ENCODE peak calls at places on chromosomes 7 and 10, in nine cellular contexts. R is IMR-90, X is esophagus squamous epithelium, U is K562, H is HCT116, T is ovary, C is GM12891, G is stomach, K is spleen. D is an unnamed sample.

GRCh38 chr7:3482147-3482921 is 181.3 kb downstream of the SDK1 start:
- DNase-seq in T (no peak), X (no peak), U (no peak), G (no peak), C (no peak), R (peak), K (no peak), H (peak), D (peak)

GRCh38 chr10:4316166-4316810 is 509.7 kb upstream of the AKR1E2 start:
- DNase-seq in H (no peak), G (no peak), R (peak), T (no peak), K (no peak), U (no peak), C (no peak), X (no peak), D (peak)

GRCh38 chr7:133582766-133583523 is 330.1 kb downstream of the EXOC4 start:
- DNase-seq in K (no peak), C (no peak), T (no peak), X (no peak), R (peak), U (no peak), G (no peak), H (no peak), D (no peak)

GRCh38 chr10:25747038-25747437 is 187.0 kb upstream of the MYO3A start:
- DNase-seq in T (no peak), U (no peak), K (no peak), H (no peak), G (no peak), X (no peak), C (no peak), R (no peak), D (no peak)

GRCh38 chr7:122487131-122487530 is 182.6 kb upstream of the FEZF1 start:
- DNase-seq in R (no peak), T (no peak), G (no peak), H (no peak), K (no peak), U (no peak), C (no peak), X (no peak), D (no peak)

GRCh38 chr7:56079450-56080185 is 13.1 kb downstream of the PHKG1 start:
- DNase-seq in R (peak), U (no peak), H (no peak), G (peak), T (peak), C (no peak), X (no peak), K (peak), D (no peak)

GRCh38 chr10:95909591-95909990 is 1.8 kb downstream of the CC2D2B start:
- DNase-seq in H (no peak), C (no peak), X (no peak), G (no peak), R (no peak), K (no peak), T (no peak), U (no peak), D (no peak)

GRCh38 chr7:151736403-151736909 is 140.5 kb downstream of the PRKAG2 start:
- DNase-seq in U (no peak), X (no peak), R (peak), T (peak), K (no peak), G (peak), H (peak), C (no peak), D (peak)

GRCh38 chr7:42143605-42144252 is 93.3 kb downstream of the GLI3 start:
- DNase-seq in U (no peak), H (no peak), C (no peak), X (no peak), K (no peak), T (no peak), G (no peak), R (peak), D (no peak)

GRCh38 chr7:142614116-142614515 is 135.2 kb upstream of the PRSS1 start:
- DNase-seq in U (no peak), T (no peak), R (peak), C (no peak), X (no peak), G (no peak), H (no peak), K (no peak), D (no peak)

GRCh38 chr10:70974920-70975319 is 86.6 kb upstream of the PCBD1 start:
- DNase-seq in C (no peak), G (no peak), U (no peak), T (no peak), X (no peak), R (no peak), K (peak), H (no peak), D (no peak)

GRCh38 chr10:12252882-12253546 is 57.0 kb downstream of the CDC123 start:
- DNase-seq in U (no peak), T (no peak), X (no peak), G (no peak), C (no peak), R (peak), K (peak), H (no peak), D (peak)

GRCh38 chr10:91140995-91141549 is 79.4 kb upstream of the PCGF5 start:
- DNase-seq in H (no peak), G (no peak), K (no peak), T (no peak), X (no peak), U (no peak), R (no peak), C (no peak), D (no peak)

GRCh38 chr10:34254596-34254995 is 560.5 kb downstream of the PARD3 start:
- DNase-seq in C (no peak), U (no peak), R (peak), G (no peak), X (no peak), H (peak), K (no peak), T (no peak), D (peak)

GRCh38 chr10:43205681-43206390 is 61.0 kb downstream of the RASGEF1A start:
- DNase-seq in H (no peak), T (peak), X (no peak), U (no peak), R (no peak), K (no peak), C (peak), G (no peak), D (no peak)

GRCh38 chr10:10986606-10987005 is 31.1 kb upstream of the CELF2 start:
- DNase-seq in T (no peak), H (no peak), G (no peak), R (peak), K (no peak), C (no peak), U (no peak), X (no peak), D (no peak)

GRCh38 chr7:55572378-55573233 is at the start of gene VOPP1:
- DNase-seq in G (peak), T (peak), H (no peak), X (no peak), R (peak), K (peak), C (peak), U (peak), D (peak)

GRCh38 chr10:24561453-24561852 is 162.2 kb downstream of the ARHGAP21 start:
- DNase-seq in R (peak), X (no peak), H (no peak), C (no peak), K (no peak), G (no peak), T (no peak), U (no peak), D (no peak)

GRCh38 chr7:550881-551614 is 31.4 kb upstream of the PDGFA start:
- DNase-seq in R (no peak), C (no peak), U (no peak), X (no peak), T (no peak), K (no peak), H (no peak), G (no peak), D (no peak)

GRCh38 chr10:52452600-52453493 is 138.8 kb downstream of the DKK1 start:
- DNase-seq in U (no peak), T (no peak), R (no peak), C (no peak), H (no peak), K (no peak), G (no peak), X (no peak), D (no peak)

GRCh38 chr10:103677486-103677885 is 177.9 kb downstream of the SH3PXD2A start:
- DNase-seq in U (no peak), X (no peak), T (no peak), H (no peak), C (no peak), K (no peak), G (no peak), R (no peak), D (no peak)

GRCh38 chr10:24269476-24269875 is 60.5 kb downstream of the KIAA1217 start:
- DNase-seq in K (no peak), X (no peak), R (no peak), G (no peak), T (no peak), C (no peak), U (no peak), H (no peak), D (no peak)

GRCh38 chr7:90574136-90574819 is 21.8 kb upstream of the CDK14 start:
- DNase-seq in G (no peak), R (peak), C (no peak), U (no peak), K (no peak), T (peak), X (no peak), H (no peak), D (no peak)

GRCh38 chr7:102916426-102916825 is 3.6 kb downstream of the LRRC17 start:
- DNase-seq in K (no peak), C (no peak), T (no peak), G (no peak), X (no peak), R (peak), H (no peak), U (no peak), D (peak)

GRCh38 chr7:155997431-155998327 is 185.4 kb upstream of the SHH start:
- DNase-seq in T (no peak), C (no peak), K (no peak), H (no peak), X (no peak), G (peak), R (no peak), U (no peak), D (no peak)

GRCh38 chr7:150359007-150359917 is 9.4 kb upstream of the REPIN1 start:
- DNase-seq in C (no peak), X (no peak), T (no peak), H (no peak), U (no peak), K (no peak), R (no peak), G (no peak), D (no peak)

GRCh38 chr7:148698397-148699023 is at the start of gene CUL1:
- DNase-seq in U (peak), H (peak), X (peak), T (peak), G (peak), K (peak), C (peak), R (peak), D (peak)

GRCh38 chr7:117210366-117210765 is 112.5 kb downstream of the WNT2 start:
- DNase-seq in R (no peak), X (no peak), H (no peak), T (no peak), C (no peak), G (no peak), K (no peak), U (no peak), D (no peak)

GRCh38 chr7:7653568-7654187 is 13.1 kb downstream of the UMAD1 start:
- DNase-seq in K (no peak), T (no peak), X (no peak), H (peak), R (no peak), G (no peak), U (peak), C (no peak), D (peak)

GRCh38 chr10:73247509-73248258 is 629 bp upstream of the DNAJC9 start:
- DNase-seq in R (peak), H (no peak), U (no peak), K (no peak), X (no peak), C (no peak), G (no peak), T (no peak), D (no peak)

GRCh38 chr10:68135922-68136718 is 26.8 kb downstream of the MYPN start:
- DNase-seq in K (no peak), G (no peak), T (no peak), R (peak), H (peak), X (no peak), U (no peak), C (no peak), D (peak)

GRCh38 chr10:11403116-11403515 is 208.3 kb downstream of the USP6NL start:
- DNase-seq in H (no peak), K (peak), C (no peak), T (no peak), X (no peak), R (no peak), G (no peak), U (no peak), D (no peak)

GRCh38 chr10:69232252-69232651 is 12.1 kb downstream of the HKDC1 start:
- DNase-seq in T (no peak), G (no peak), C (no peak), R (peak), U (no peak), H (peak), X (no peak), K (peak), D (peak)

GRCh38 chr7:128100949-128101713 is 69.9 kb upstream of the LRRC4 start:
- DNase-seq in K (no peak), U (no peak), H (no peak), C (no peak), X (no peak), T (no peak), R (no peak), G (no peak), D (no peak)

GRCh38 chr7:128100225-128100948 is 69.2 kb upstream of the LRRC4 start:
- DNase-seq in X (no peak), G (no peak), K (no peak), U (no peak), T (no peak), C (no peak), R (no peak), H (no peak), D (no peak)

GRCh38 chr7:128104109-128104742 is 73.0 kb upstream of the LRRC4 start:
- DNase-seq in G (no peak), X (no peak), T (peak), R (no peak), U (no peak), H (no peak), C (peak), K (peak), D (no peak)

GRCh38 chr7:128103498-128104108 is 72.4 kb upstream of the LRRC4 start:
- DNase-seq in R (no peak), X (no peak), U (no peak), T (peak), C (peak), K (peak), H (no peak), G (no peak), D (no peak)

DNA sequence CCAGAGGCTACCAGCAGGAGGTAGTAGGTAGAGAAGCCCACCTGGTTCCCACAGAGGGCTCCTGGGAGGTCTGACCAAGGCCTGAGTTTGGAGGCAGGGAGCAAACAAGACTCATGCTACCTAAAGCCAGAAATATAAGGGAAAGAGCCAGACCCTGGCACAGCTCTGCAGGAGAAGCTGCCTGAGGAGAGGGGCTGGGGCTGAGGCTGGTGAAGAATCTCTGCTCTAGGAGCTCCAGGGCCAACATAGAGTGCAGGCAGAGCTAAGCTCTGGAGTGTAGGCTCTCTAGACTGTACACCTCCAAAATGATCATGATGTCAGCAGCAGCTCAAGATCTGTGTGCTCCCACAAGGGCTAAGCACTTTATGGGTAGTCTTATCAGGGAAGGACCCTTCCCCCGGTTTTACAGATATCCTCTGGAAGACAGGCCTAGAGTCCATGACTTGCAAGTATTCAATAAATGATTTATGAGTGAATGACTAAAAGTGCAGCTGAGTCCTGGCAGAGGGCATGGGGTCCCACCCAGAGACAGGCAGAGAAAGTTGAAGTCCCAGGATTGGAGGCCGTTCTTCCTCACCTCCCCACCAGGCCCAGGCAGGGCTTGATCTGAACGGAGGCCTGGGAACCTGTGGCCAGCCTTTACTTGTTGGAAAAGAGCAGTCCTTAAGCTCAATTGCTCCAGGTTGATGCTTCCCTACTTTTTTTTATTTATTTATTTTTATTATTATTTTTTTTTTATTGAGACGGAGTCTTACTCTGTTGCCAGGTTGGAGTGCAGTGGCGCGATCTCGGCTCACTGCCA is 71.5 kb upstream of the LRRC4 start:
- DNase-seq in U (no peak), R (no peak), H (no peak), K (peak), G (no peak), X (no peak), C (no peak), T (no peak), D (no peak)
- TF ChIP-seq POLR2A in U (peak), R (no peak), H (no peak), K (no peak), G (no peak), X (no peak), C (no peak), T (no peak), D (no peak)

DNA sequence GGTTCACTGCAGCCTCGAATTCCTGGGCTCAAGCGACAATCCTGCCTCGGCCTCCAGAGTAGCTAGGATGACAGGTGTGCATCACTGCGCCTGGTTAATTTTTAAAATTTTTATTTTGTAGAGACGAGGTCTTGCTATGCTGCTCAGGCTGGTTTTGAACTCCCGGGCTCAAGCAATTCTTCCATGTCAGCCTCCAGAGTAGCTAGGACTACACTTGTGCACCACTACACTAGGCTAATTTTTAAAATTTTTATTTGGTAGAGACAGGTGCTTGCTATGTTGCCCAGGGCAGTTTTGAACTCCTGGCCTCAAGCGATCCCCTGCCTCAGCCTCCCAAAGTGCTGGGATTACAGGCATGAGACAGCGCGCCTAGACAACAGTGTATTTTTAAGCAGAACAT is 120.5 kb downstream of the SVIL start:
- DNase-seq in R (no peak), K (no peak), C (no peak), T (no peak), G (no peak), X (no peak), H (no peak), U (no peak), D (no peak)
- TF ChIP-seq POLR2A in R (no peak), K (no peak), C (no peak), T (no peak), G (no peak), X (no peak), H (no peak), U (no peak), D (no peak)

GRCh38 chr10:133248334-133248715 is 10.7 kb downstream of the VENTX start:
- DNase-seq in C (no peak), K (no peak), R (no peak), U (no peak), H (no peak), T (no peak), G (no peak), X (no peak), D (no peak)

GRCh38 chr10:133251388-133252222 is 13.9 kb downstream of the VENTX start:
- DNase-seq in K (no peak), C (no peak), U (no peak), H (no peak), X (no peak), G (no peak), T (peak), R (no peak), D (no peak)

GRCh38 chr10:133252223-133252552 is 14.5 kb downstream of the VENTX start:
- DNase-seq in C (no peak), T (no peak), X (no peak), U (no peak), H (no peak), R (no peak), K (no peak), G (no peak), D (no peak)

GRCh38 chr10:133249094-133249780 is 11.6 kb downstream of the VENTX start:
- DNase-seq in X (no peak), C (no peak), G (no peak), T (peak), R (no peak), H (no peak), K (no peak), U (no peak), D (no peak)

GRCh38 chr10:133249975-133250754 is 12.5 kb downstream of the VENTX start:
- DNase-seq in X (no peak), U (no peak), T (peak), G (no peak), K (no peak), C (no peak), H (no peak), R (no peak), D (no peak)
- TF ChIP-seq POLR2A in X (no peak), U (no peak), T (no peak), G (no peak), K (no peak), C (no peak), H (no peak), R (no peak), D (no peak)

GRCh38 chr10:28171468-28172235 is 131.2 kb downstream of the MPP7 start:
- DNase-seq in X (no peak), R (peak), K (no peak), U (no peak), T (no peak), C (no peak), H (no peak), G (no peak), D (peak)
- TF ChIP-seq POLR2A in X (no peak), R (no peak), K (no peak), U (no peak), T (no peak), C (no peak), H (no peak), G (no peak), D (no peak)

DNA sequence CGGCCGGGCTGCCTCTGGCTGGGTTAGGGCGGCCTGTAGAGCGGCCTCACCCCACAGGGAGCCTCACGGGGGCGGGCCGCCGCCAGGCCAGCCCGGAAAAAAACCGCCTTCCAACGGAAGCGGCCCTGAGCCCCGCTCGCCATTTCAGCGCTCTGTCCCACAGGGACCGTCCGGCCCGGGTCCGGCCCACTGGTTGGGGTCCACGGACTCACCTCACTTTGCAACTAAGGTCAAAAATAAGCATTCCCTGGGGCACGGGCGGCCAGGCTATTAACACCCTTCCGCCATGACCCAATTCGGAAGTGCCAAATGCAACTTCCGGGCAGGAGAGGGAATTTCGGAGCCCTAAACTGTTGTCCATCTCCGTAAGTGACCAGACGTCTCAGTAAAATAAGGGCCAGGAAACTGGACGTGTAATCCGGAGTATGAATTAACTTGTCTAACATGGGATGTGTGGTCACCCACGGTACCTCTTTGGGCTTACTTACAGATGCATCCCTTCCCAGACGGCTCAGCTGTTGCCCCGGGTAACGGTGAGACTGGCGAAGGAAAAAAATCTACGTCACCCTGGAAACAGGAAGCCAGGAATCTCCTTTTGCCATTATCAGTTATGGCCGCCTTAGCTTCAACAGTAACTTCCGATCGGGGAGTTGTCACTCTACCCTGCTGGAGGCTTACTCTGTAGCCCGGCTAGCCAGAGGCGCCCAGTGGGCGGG is at the start of gene BBIP1:
- DNase-seq in C (peak), T (peak), H (peak), G (no peak), X (peak), K (peak), R (peak), U (no peak), D (peak)
- TF ChIP-seq POLR2A in C (peak), T (peak), H (no peak), G (no peak), X (no peak), K (peak), R (peak), U (peak), D (peak)

D was measured in H54.